ENCODE peak calls at places on chromosomes 16 and 17, in ten cellular contexts. A, D, M, P, F, W, S, H, J and E are unnamed samples.

GRCh38 chr16:4200000-4200780 is 41.7 kb downstream of the SRL start:
- DNase-seq in A (peak; percentile 21), D (peak; percentile 69), M (peak; percentile 89), P (no peak), F (peak; percentile 63), W (peak; percentile 74), S (peak; percentile 79), H (no peak), J (peak; percentile 61), E (peak; percentile 22)

GRCh38 chr17:40087049-40087794 is 13.2 kb downstream of the NR1D1 start:
- DNase-seq in A (no peak), D (no peak), M (no peak), P (no peak), F (peak; percentile 18), W (no peak), S (no peak), H (no peak), J (no peak), E (no peak)

GRCh38 chr17:77358801-77359716 is 218.3 kb downstream of the SEC14L1 start:
- DNase-seq in A (no peak), D (no peak), M (no peak), P (no peak), F (no peak), W (peak; percentile 24), S (no peak), H (no peak), J (no peak), E (no peak)

GRCh38 chr17:45573915-45574314 is 83.4 kb upstream of the PLEKHM1 start:
- DNase-seq in A (no peak), D (no peak), M (no peak), P (no peak), F (no peak), W (no peak), S (no peak), H (no peak), J (no peak), E (no peak)

GRCh38 chr17:13393841-13394710 is 207.7 kb downstream of the HS3ST3A1 start:
- DNase-seq in A (peak; percentile 94), D (no peak), M (no peak), P (no peak), F (no peak), W (no peak), S (no peak), H (no peak), J (no peak), E (no peak)

GRCh38 chr17:81528651-81529436 is 667 bp downstream of the FSCN2 start:
- DNase-seq in A (no peak), D (no peak), M (no peak), P (no peak), F (no peak), W (no peak), S (no peak), H (no peak), J (no peak), E (no peak)

GRCh38 chr17:27256225-27257030 is 37.5 kb upstream of the WSB1 start:
- DNase-seq in A (peak; percentile 83), D (no peak), M (no peak), P (no peak), F (no peak), W (no peak), S (no peak), H (no peak), J (no peak), E (no peak)

GRCh38 chr16:14957576-14958322 is 17.1 kb upstream of the PDXDC1 start:
- DNase-seq in A (no peak), D (no peak), M (no peak), P (no peak), F (no peak), W (no peak), S (no peak), H (no peak), J (no peak), E (no peak)

GRCh38 chr17:77445030-77445907 is 304.5 kb downstream of the SEC14L1 start:
- DNase-seq in A (peak; percentile 57), D (no peak), M (no peak), P (no peak), F (peak; percentile 60), W (no peak), S (peak; percentile 79), H (peak; percentile 75), J (no peak), E (peak; percentile 92)

GRCh38 chr16:19434584-19434983 is 16.9 kb downstream of the TMC5 start:
- DNase-seq in A (no peak), D (no peak), M (no peak), P (no peak), F (no peak), W (no peak), S (no peak), H (no peak), J (no peak), E (no peak)

GRCh38 chr17:64974750-64975317 is 55.6 kb upstream of the LRRC37A3 start:
- DNase-seq in A (no peak), D (no peak), M (no peak), P (no peak), F (no peak), W (no peak), S (no peak), H (no peak), J (no peak), E (no peak)

GRCh38 chr17:76567634-76568432 is 17.8 kb downstream of the ST6GALNAC2 start:
- DNase-seq in A (no peak), D (no peak), M (peak; percentile 80), P (no peak), F (no peak), W (no peak), S (no peak), H (no peak), J (no peak), E (no peak)

GRCh38 chr16:72819345-72819744 is 228.6 kb downstream of the ZFHX3 start:
- DNase-seq in A (peak; percentile 81), D (no peak), M (no peak), P (no peak), F (no peak), W (no peak), S (no peak), H (no peak), J (no peak), E (no peak)

GRCh38 chr17:603405-604193 is 111.0 kb downstream of the VPS53 start:
- DNase-seq in A (no peak), D (no peak), M (no peak), P (no peak), F (no peak), W (no peak), S (no peak), H (no peak), J (no peak), E (no peak)

GRCh38 chr17:604719-605118 is 109.9 kb downstream of the VPS53 start:
- DNase-seq in A (peak; percentile 34), D (no peak), M (no peak), P (no peak), F (no peak), W (no peak), S (no peak), H (no peak), J (no peak), E (no peak)

GRCh38 chr17:601462-602303 is 113.0 kb downstream of the VPS53 start:
- DNase-seq in A (peak; percentile 76), D (no peak), M (no peak), P (no peak), F (no peak), W (no peak), S (peak; percentile 28), H (no peak), J (no peak), E (no peak)

GRCh38 chr17:600576-601301 is 113.9 kb downstream of the VPS53 start:
- DNase-seq in A (peak; percentile 62), D (no peak), M (no peak), P (no peak), F (peak; percentile 25), W (no peak), S (peak; percentile 18), H (no peak), J (no peak), E (no peak)

GRCh38 chr17:602436-602835 is 112.2 kb downstream of the VPS53 start:
- DNase-seq in A (no peak), D (no peak), M (no peak), P (no peak), F (no peak), W (no peak), S (no peak), H (no peak), J (no peak), E (no peak)
- H3K27ac ChIP-seq in A (no peak overlapping the region), D (no peak overlapping the region), M (peak overlapping the region; percentile 13), P (no peak overlapping the region), F (no peak overlapping the region), W (no peak overlapping the region), S (peak overlapping the region; percentile 54), H (no peak overlapping the region), J (no peak overlapping the region), E (no peak overlapping the region)

GRCh38 chr17:5823219-5823618 is 238.9 kb upstream of the NLRP1 start:
- DNase-seq in A (no peak), D (no peak), M (no peak), P (no peak), F (no peak), W (no peak), S (no peak), H (no peak), J (no peak), E (no peak)

GRCh38 chr17:5825717-5826330 is 241.5 kb upstream of the NLRP1 start:
- DNase-seq in A (peak; percentile 42), D (no peak), M (no peak), P (no peak), F (no peak), W (no peak), S (no peak), H (no peak), J (no peak), E (no peak)

GRCh38 chr17:5822281-5823060 is 238.2 kb upstream of the NLRP1 start:
- DNase-seq in A (no peak), D (no peak), M (no peak), P (no peak), F (no peak), W (no peak), S (no peak), H (no peak), J (no peak), E (no peak)

GRCh38 chr17:5821813-5822212 is 237.5 kb upstream of the NLRP1 start:
- DNase-seq in A (no peak), D (no peak), M (no peak), P (no peak), F (no peak), W (no peak), S (no peak), H (no peak), J (no peak), E (no peak)

GRCh38 chr17:5826384-5826783 is 242.1 kb upstream of the NLRP1 start:
- DNase-seq in A (peak; percentile 50), D (no peak), M (no peak), P (no peak), F (no peak), W (no peak), S (no peak), H (no peak), J (no peak), E (no peak)
- H3K27ac ChIP-seq in A (peak overlapping the region; percentile 55), D (no peak overlapping the region), M (no peak overlapping the region), P (no peak overlapping the region), F (no peak overlapping the region), W (no peak overlapping the region), S (no peak overlapping the region), H (no peak overlapping the region), J (no peak overlapping the region), E (no peak overlapping the region)

GRCh38 chr16:65061935-65062334 is 59.9 kb downstream of the CDH11 start:
- DNase-seq in A (peak; percentile 54), D (no peak), M (no peak), P (no peak), F (no peak), W (no peak), S (no peak), H (no peak), J (no peak), E (no peak)
- H3K27ac ChIP-seq in A (peak overlapping the region; percentile 37), D (no peak overlapping the region), M (no peak overlapping the region), P (no peak overlapping the region), F (no peak overlapping the region), W (no peak overlapping the region), S (no peak overlapping the region), H (no peak overlapping the region), J (no peak overlapping the region), E (no peak overlapping the region)

GRCh38 chr17:74478369-74479100 is 12.1 kb downstream of the CD300A start:
- DNase-seq in A (no peak), D (no peak), M (no peak), P (no peak), F (no peak), W (no peak), S (peak; percentile 45), H (no peak), J (no peak), E (no peak)
- H3K27ac ChIP-seq in A (no peak overlapping the region), D (no peak overlapping the region), M (peak overlapping the region; percentile 30), P (no peak overlapping the region), F (no peak overlapping the region), W (no peak overlapping the region), S (no peak overlapping the region), H (no peak overlapping the region), J (no peak overlapping the region), E (no peak overlapping the region)